ENCODE peak calls at places on chromosomes 13 and 19, in nine cellular contexts. X is WERI-Rb-1, R is NB4, K is OCI-LY7, W is hepatocyte, D is GM23338, L is BJ, H is IMR-90, U is fibroblast of mammary gland. Q is an unnamed sample.

GRCh38 chr19:10712754-10713153 is 5.1 kb upstream of the DNM2 start:
- DNase-seq in H (no peak), L (no peak), X (no peak), W (no peak), K (no peak), R (no peak), D (no peak), U (no peak), Q (no peak)

GRCh38 chr19:14367016-14367415 is 14.2 kb upstream of the ADGRE5 start:
- DNase-seq in K (no peak), W (no peak), H (no peak), L (no peak), R (no peak), X (no peak), D (no peak), U (no peak), Q (no peak)

GRCh38 chr13:106385669-106386068 is 149.8 kb downstream of the EFNB2 start:
- DNase-seq in H (no peak), W (no peak), D (no peak), K (no peak), R (no peak), X (no peak), U (peak; percentile 47), L (no peak), Q (no peak)

GRCh38 chr13:80048030-80048429 is 292.9 kb downstream of the SPRY2 start:
- DNase-seq in W (no peak), H (no peak), K (no peak), R (no peak), U (no peak), L (no peak), D (no peak), X (no peak), Q (no peak)

GRCh38 chr13:34967851-34968562 is 25.9 kb downstream of the NBEA start:
- DNase-seq in D (no peak), X (no peak), W (no peak), K (no peak), U (no peak), H (no peak), R (no peak), L (no peak), Q (peak; percentile 24)

GRCh38 chr13:95117092-95117491 is 184.2 kb downstream of the ABCC4 start:
- DNase-seq in X (no peak), R (no peak), D (no peak), K (no peak), L (no peak), H (no peak), W (no peak), U (no peak), Q (no peak)

GRCh38 chr13:43493496-43494000 is 293.2 kb downstream of the ENOX1 start:
- DNase-seq in K (no peak), H (no peak), U (no peak), R (no peak), L (no peak), D (no peak), W (no peak), X (no peak), Q (no peak)

GRCh38 chr13:46535002-46535401 is 18.0 kb upstream of the LRCH1 start:
- DNase-seq in W (no peak), H (no peak), R (no peak), L (no peak), K (no peak), U (no peak), X (no peak), D (no peak), Q (no peak)

DNA sequence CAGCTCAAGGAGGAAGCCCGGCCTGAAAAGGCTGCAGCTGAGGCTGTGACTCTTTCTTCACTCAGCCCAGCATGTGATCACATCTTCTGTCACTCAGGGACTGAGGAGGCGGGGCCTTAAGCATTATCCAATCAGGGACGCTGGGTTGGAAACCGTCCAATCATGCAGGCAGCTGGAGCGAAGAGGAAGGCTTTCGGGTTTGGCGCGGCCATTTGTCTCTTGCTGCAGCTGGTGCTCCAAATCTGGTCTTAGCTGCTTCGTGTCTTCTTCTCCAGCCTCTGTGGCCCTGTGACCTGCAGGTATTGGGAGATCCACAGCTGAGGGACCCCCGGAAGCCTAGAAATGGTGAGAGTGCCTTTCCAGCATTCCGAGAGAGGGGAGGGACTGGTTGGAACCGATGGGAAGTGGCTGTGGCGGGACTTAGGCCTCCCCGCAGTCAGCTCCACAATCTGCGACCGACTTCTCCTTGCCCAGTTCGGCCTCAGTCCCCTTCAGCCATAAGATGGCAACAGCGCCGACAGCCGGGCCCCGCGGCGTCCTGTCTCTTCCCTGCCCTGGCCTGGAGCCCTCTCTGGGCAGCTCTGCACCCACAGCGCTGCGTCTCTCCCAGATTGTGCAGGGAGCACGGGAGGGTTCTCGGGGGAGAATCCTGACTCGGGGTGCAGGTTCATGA is at the start of gene ZNF90:
- DNase-seq in R (peak; percentile 98), H (peak; percentile 93), X (no peak), U (peak; percentile 96), W (peak; percentile 97), K (peak; percentile 93), L (peak; percentile 64), D (peak; percentile 100), Q (peak; percentile 99)
- TF ChIP-seq CTCF in R (no peak), H (peak; percentile 3), X (no peak), U (no peak), W (no peak), K (peak; percentile 25), L (peak; percentile 8), D (no peak), Q (peak; percentile 29)

GRCh38 chr19:17136026-17136425 is 60.4 kb downstream of the MYO9B start:
- DNase-seq in K (no peak), W (no peak), H (no peak), X (peak; percentile 20), D (peak; percentile 37), L (no peak), U (no peak), R (no peak), Q (no peak)
- H3K4me3 ChIP-seq in K (peak overlapping the region; percentile 39), W (no peak overlapping the region), H (no peak overlapping the region), X (peak overlapping the region; percentile 6), D (peak overlapping the region; percentile 16), L (no peak overlapping the region), U (no peak overlapping the region), R (no peak overlapping the region), Q (no peak overlapping the region)

GRCh38 chr19:19336597-19336996 is 16.0 kb downstream of the MAU2 start:
- DNase-seq in X (no peak), L (no peak), D (no peak), R (no peak), U (no peak), H (no peak), K (no peak), W (no peak), Q (no peak)

GRCh38 chr19:19334989-19335344 is 14.3 kb downstream of the MAU2 start:
- DNase-seq in H (no peak), L (no peak), U (no peak), D (no peak), X (no peak), K (no peak), R (no peak), W (no peak), Q (no peak)

GRCh38 chr19:19338082-19338481 is 17.5 kb downstream of the MAU2 start:
- DNase-seq in W (no peak), D (no peak), U (peak; percentile 87), K (no peak), X (no peak), L (no peak), R (no peak), H (peak; percentile 19), Q (no peak)

GRCh38 chr19:19335408-19336158 is 15.0 kb downstream of the MAU2 start:
- DNase-seq in K (no peak), R (no peak), X (no peak), W (no peak), L (no peak), H (no peak), U (no peak), D (no peak), Q (no peak)

DNA sequence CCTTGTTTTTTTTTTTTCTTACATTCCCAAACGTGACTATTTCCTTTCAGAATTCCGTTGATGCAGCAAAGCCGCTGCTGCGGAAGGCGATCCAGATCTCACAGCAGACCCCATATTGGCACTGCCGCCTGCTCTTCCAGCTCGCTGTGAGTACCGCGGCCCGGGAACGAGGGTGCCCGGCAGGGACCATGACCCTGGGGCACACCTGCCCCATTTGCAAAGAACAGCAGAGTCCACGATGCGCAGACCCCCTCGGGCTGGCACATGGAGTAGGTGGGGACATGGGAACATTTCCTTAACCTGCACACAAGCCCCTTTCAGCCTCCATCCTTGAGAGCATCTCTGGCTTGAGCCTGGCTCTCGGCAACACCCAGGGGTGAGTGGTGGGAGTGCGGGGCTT is 16.5 kb downstream of the MAU2 start:
- DNase-seq in K (no peak), D (peak; percentile 18), U (no peak), R (no peak), H (no peak), W (no peak), X (no peak), L (no peak), Q (no peak)
- TF ChIP-seq CTCF in K (no peak), D (no peak), U (no peak), R (no peak), H (no peak), W (no peak), X (no peak), L (no peak), Q (no peak)

GRCh38 chr19:17155251-17155650 is 59.9 kb upstream of the USE1 start:
- DNase-seq in K (no peak), X (no peak), R (no peak), U (no peak), W (no peak), D (no peak), L (no peak), H (no peak), Q (no peak)

GRCh38 chr19:17153996-17154395 is 61.2 kb upstream of the USE1 start:
- DNase-seq in D (no peak), K (no peak), X (no peak), U (no peak), W (no peak), H (no peak), R (no peak), L (no peak), Q (no peak)

GRCh38 chr19:17148130-17148529 is 67.0 kb upstream of the USE1 start:
- DNase-seq in L (no peak), H (no peak), D (no peak), U (no peak), X (no peak), K (no peak), W (no peak), R (no peak), Q (no peak)

GRCh38 chr19:17145546-17146497 is 69.3 kb upstream of the USE1 start:
- DNase-seq in X (no peak), W (no peak), L (no peak), D (no peak), K (no peak), U (no peak), R (no peak), H (no peak), Q (no peak)

DNA sequence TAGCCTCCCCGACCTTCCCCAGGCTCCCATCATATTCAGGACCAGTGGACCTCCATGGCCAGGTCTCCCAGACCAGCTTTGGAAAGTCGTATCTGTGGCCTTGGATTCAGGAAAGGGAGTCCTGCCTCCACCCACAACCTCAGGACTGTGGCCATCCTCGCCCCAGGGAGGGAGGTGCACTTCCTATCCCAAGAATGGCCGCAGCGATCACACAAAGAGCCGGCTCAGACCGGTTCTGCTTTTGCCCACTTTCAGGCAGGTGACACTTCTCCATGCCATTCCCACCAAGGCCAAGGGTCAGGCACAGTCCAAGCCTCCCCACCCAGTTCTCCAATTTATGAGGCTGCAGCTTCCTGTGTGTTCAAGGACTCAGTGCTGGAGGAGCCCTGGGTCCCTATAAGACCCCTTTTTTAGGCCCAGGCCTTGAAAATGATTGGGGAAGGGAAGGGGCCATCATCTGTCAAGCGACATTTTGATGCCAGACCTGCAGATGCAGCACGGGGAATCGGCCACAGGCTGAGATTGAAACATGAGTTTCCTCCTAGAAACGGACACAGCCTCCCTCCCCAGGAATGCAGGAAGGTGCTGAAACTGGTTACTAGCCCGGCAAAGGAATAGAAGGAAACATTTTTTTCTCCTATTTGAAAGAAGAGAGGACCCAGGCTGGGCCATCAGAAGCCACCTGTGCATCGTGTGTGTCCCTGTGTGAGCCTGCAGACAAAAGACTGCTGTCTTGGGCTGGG is 65.6 kb upstream of the USE1 start:
- DNase-seq in R (no peak), K (no peak), W (no peak), H (no peak), L (no peak), D (peak; percentile 39), X (no peak), U (no peak), Q (no peak)
- H3K4me3 ChIP-seq in R (no peak overlapping the region), K (no peak overlapping the region), W (no peak overlapping the region), H (no peak overlapping the region), L (no peak overlapping the region), D (no peak overlapping the region), X (no peak overlapping the region), U (no peak overlapping the region), Q (no peak overlapping the region)